ENCODE peak calls at places on chromosomes 4 and X, in ten cellular contexts. One of them, this sample, is unnamed.
A peak's percentile ranks its signal among the peaks of the same experiment; 100 is the strongest.

GRCh38 chrX:95536661-95537060 is 1148.0 kb upstream of the DIAPH2 start:
- DNase-seq in stomach: no peak
- DNase-seq in BJ: no peak
- DNase-seq in Peyer's patch: no peak
- DNase-seq in AG04450: no peak
- DNase-seq in heart right ventricle: no peak
- DNase-seq in SK-N-SH: no peak
- DNase-seq in astrocyte: no peak
- DNase-seq in GM23338: no peak
- DNase-seq in MG63: no peak
- DNase-seq in this sample: no peak

GRCh38 chr4:150664935-150665334 is 83.0 kb downstream of the MAB21L2 start:
- DNase-seq in heart right ventricle: no peak
- DNase-seq in MG63: no peak
- DNase-seq in GM23338: no peak
- DNase-seq in Peyer's patch: no peak
- DNase-seq in AG04450: no peak
- DNase-seq in stomach: no peak
- DNase-seq in astrocyte: peak; percentile 5
- DNase-seq in SK-N-SH: no peak
- DNase-seq in BJ: no peak
- DNase-seq in this sample: no peak

GRCh38 chr4:185534850-185535761 is at the start of gene PDLIM3:
- DNase-seq in SK-N-SH: peak; percentile 89
- DNase-seq in MG63: peak; percentile 31
- DNase-seq in AG04450: no peak
- DNase-seq in Peyer's patch: peak; percentile 55
- DNase-seq in GM23338: peak; percentile 87
- DNase-seq in heart right ventricle: peak; percentile 80
- DNase-seq in astrocyte: peak; percentile 29
- DNase-seq in stomach: peak; percentile 55
- DNase-seq in BJ: no peak
- DNase-seq in this sample: peak; percentile 91

GRCh38 chr4:8410641-8411271 is 29.8 kb downstream of the ACOX3 start:
- DNase-seq in MG63: peak; percentile 52
- DNase-seq in GM23338: peak; percentile 89
- DNase-seq in astrocyte: no peak
- DNase-seq in heart right ventricle: peak; percentile 68
- DNase-seq in Peyer's patch: peak; percentile 66
- DNase-seq in AG04450: no peak
- DNase-seq in stomach: peak; percentile 81
- DNase-seq in SK-N-SH: peak; percentile 88
- DNase-seq in BJ: no peak
- DNase-seq in this sample: peak; percentile 94

GRCh38 chrX:131792789-131793462 is 230.2 kb upstream of the STK26 start:
- DNase-seq in AG04450: no peak
- DNase-seq in astrocyte: peak; percentile 72
- DNase-seq in stomach: peak; percentile 89
- DNase-seq in SK-N-SH: peak; percentile 68
- DNase-seq in BJ: no peak
- DNase-seq in heart right ventricle: peak; percentile 17
- DNase-seq in MG63: no peak
- DNase-seq in Peyer's patch: peak; percentile 96
- DNase-seq in GM23338: no peak
- DNase-seq in this sample: no peak

GRCh38 chr4:10173039-10173753 is 56.6 kb upstream of the WDR1 start:
- DNase-seq in stomach: peak; percentile 36
- DNase-seq in heart right ventricle: no peak
- DNase-seq in SK-N-SH: no peak
- DNase-seq in GM23338: no peak
- DNase-seq in BJ: no peak
- DNase-seq in AG04450: no peak
- DNase-seq in MG63: no peak
- DNase-seq in astrocyte: no peak
- DNase-seq in Peyer's patch: no peak
- DNase-seq in this sample: no peak

GRCh38 chrX:39921838-39922237 is 175.9 kb downstream of the BCOR start:
- DNase-seq in BJ: no peak
- DNase-seq in stomach: no peak
- DNase-seq in MG63: no peak
- DNase-seq in GM23338: no peak
- DNase-seq in heart right ventricle: no peak
- DNase-seq in SK-N-SH: no peak
- DNase-seq in Peyer's patch: no peak
- DNase-seq in astrocyte: no peak
- DNase-seq in AG04450: no peak
- DNase-seq in this sample: no peak

GRCh38 chr4:42489095-42489494 is 91.8 kb downstream of the SHISA3 start:
- DNase-seq in BJ: no peak
- DNase-seq in Peyer's patch: no peak
- DNase-seq in SK-N-SH: no peak
- DNase-seq in heart right ventricle: no peak
- DNase-seq in astrocyte: no peak
- DNase-seq in stomach: no peak
- DNase-seq in AG04450: no peak
- DNase-seq in GM23338: peak; percentile 47
- DNase-seq in MG63: no peak
- DNase-seq in this sample: no peak

DNA sequence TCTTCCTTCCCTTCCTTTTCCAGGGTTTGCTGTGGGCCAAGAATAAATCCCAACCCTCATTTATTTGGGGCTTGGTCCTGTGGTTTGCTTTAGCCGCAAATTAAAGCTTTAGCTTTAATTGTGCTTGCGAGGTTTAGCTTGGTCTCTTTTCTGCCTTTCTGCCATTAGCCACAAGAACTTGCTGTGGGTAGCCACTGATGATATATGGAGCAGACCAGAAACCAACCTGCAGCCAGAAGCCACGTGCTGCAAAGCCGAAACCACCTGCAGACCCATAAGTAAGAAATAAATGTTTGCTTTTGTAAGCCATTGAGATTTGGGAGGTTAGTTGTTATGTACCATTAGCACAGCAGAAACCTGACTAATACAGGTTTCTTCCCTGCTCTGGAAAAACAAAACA is 89.8 kb upstream of the S100G start:
- DNase-seq in heart right ventricle: no peak
- DNase-seq in Peyer's patch: no peak
- DNase-seq in AG04450: no peak
- DNase-seq in GM23338: no peak
- DNase-seq in SK-N-SH: no peak
- DNase-seq in astrocyte: no peak
- DNase-seq in MG63: no peak
- DNase-seq in stomach: no peak
- DNase-seq in BJ: no peak
- DNase-seq in this sample: no peak
- H3K27me3 ChIP-seq in heart right ventricle: no peaks in the 10 kb centered on the region
- H3K27me3 ChIP-seq in Peyer's patch: no peaks in the 10 kb centered on the region
- H3K27me3 ChIP-seq in AG04450: no peaks in the 10 kb centered on the region
- H3K27me3 ChIP-seq in GM23338: no peaks in the 10 kb centered on the region
- H3K27me3 ChIP-seq in SK-N-SH: no peaks in the 10 kb centered on the region
- H3K27me3 ChIP-seq in astrocyte: no peaks in the 10 kb centered on the region
- H3K27me3 ChIP-seq in MG63: no peaks in the 10 kb centered on the region
- H3K27me3 ChIP-seq in stomach: no peaks in the 10 kb centered on the region
- H3K27me3 ChIP-seq in BJ: no peaks in the 10 kb centered on the region
- H3K27me3 ChIP-seq in this sample: no peaks in the 10 kb centered on the region

GRCh38 chr4:39067031-39067430 is 5.0 kb downstream of the KLHL5 start:
- DNase-seq in stomach: no peak
- DNase-seq in AG04450: no peak
- DNase-seq in BJ: no peak
- DNase-seq in SK-N-SH: no peak
- DNase-seq in Peyer's patch: no peak
- DNase-seq in MG63: no peak
- DNase-seq in astrocyte: no peak
- DNase-seq in heart right ventricle: no peak
- DNase-seq in GM23338: no peak
- DNase-seq in this sample: no peak

GRCh38 chr4:39062499-39062898 is 467 bp downstream of the KLHL5 start:
- DNase-seq in Peyer's patch: no peak
- DNase-seq in MG63: no peak
- DNase-seq in AG04450: no peak
- DNase-seq in BJ: no peak
- DNase-seq in GM23338: no peak
- DNase-seq in SK-N-SH: peak; percentile 28
- DNase-seq in heart right ventricle: no peak
- DNase-seq in stomach: no peak
- DNase-seq in astrocyte: no peak
- DNase-seq in this sample: no peak

GRCh38 chr4:39061450-39061849 is 582 bp upstream of the KLHL5 start:
- DNase-seq in Peyer's patch: no peak
- DNase-seq in astrocyte: no peak
- DNase-seq in SK-N-SH: no peak
- DNase-seq in GM23338: no peak
- DNase-seq in MG63: no peak
- DNase-seq in BJ: no peak
- DNase-seq in heart right ventricle: no peak
- DNase-seq in AG04450: no peak
- DNase-seq in stomach: no peak
- DNase-seq in this sample: no peak

GRCh38 chr4:39066371-39066770 is 4.3 kb downstream of the KLHL5 start:
- DNase-seq in BJ: no peak
- DNase-seq in GM23338: no peak
- DNase-seq in heart right ventricle: no peak
- DNase-seq in stomach: no peak
- DNase-seq in SK-N-SH: no peak
- DNase-seq in astrocyte: no peak
- DNase-seq in AG04450: no peak
- DNase-seq in Peyer's patch: no peak
- DNase-seq in MG63: no peak
- DNase-seq in this sample: no peak

DNA sequence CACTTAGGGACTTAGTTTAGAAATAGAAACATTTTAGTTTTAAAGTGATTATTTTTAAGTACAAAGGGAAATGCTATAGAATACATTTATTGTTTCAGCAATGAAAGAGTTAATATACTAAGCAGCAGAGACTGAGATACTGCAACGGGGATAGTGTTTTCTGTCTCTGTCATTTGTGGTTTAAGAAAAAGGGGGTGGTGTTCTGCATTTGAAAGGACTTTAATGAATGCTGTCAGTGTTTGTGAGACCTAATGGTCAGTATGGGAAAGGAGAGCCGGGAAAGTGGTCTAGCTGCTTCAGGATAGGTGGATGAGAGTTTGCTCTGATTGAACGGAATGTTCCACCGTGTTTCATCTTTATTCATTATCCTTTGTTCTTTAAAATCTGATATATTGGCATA is at the start of gene KLHL5:
- DNase-seq in heart right ventricle: no peak
- DNase-seq in astrocyte: peak; percentile 26
- DNase-seq in SK-N-SH: peak; percentile 52
- DNase-seq in Peyer's patch: no peak
- DNase-seq in BJ: no peak
- DNase-seq in GM23338: peak; percentile 85
- DNase-seq in stomach: no peak
- DNase-seq in AG04450: no peak
- DNase-seq in MG63: no peak
- DNase-seq in this sample: peak; percentile 29
- H3K4me3 ChIP-seq in heart right ventricle: no peak within 1 kb of the TSS
- H3K4me3 ChIP-seq in astrocyte: no peak within 1 kb of the TSS
- H3K4me3 ChIP-seq in SK-N-SH: peak within 1 kb of the TSS; percentile 42
- H3K4me3 ChIP-seq in Peyer's patch: no peak within 1 kb of the TSS
- H3K4me3 ChIP-seq in BJ: no peak within 1 kb of the TSS
- H3K4me3 ChIP-seq in GM23338: peak within 1 kb of the TSS; percentile 23
- H3K4me3 ChIP-seq in stomach: no peak within 1 kb of the TSS
- H3K4me3 ChIP-seq in AG04450: no peak within 1 kb of the TSS
- H3K4me3 ChIP-seq in MG63: no peak within 1 kb of the TSS
- H3K4me3 ChIP-seq in this sample: no peak within 1 kb of the TSS

DNA sequence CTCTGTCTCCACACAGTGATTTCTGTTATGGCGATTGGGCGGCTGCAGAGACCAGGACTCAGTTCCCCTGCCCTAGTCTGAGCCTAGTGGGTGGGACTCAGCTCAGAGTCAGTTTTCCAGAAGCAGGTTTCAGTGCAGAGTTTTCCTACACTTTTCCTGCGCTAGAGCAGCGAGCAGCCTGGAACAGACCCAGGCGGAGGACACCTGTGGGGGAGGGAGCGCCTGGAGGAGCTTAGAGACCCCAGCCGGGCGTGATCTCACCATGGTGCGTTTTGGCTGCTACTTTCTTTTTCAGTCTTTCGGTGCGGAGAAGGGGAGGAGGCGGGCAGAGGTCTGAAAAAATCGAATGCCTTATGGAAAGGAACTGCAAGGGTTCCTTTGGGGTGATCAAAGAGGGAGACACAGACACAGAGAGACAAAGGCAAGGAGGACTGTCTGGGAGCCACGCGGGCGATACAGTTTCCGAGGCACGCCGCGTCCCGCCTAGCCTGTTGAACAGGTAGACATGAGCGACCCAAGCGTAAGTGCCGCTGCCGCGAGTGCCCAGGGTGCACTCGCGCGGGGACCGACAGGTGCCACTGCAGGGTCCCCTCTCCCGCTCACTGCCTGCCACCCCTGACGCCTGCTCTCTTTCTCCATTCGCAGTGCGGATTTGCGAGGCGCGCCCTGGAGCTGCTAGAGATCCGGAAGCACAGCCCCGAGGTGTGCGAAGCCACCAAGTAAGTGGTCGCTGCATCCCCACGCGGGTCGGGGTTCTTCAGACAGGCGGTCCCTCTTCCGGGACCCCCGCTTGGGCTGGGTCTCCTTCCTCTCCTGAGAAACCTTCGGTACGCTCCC is at the start of gene GUCY1A1:
- DNase-seq in BJ: no peak
- DNase-seq in MG63: peak; percentile 7
- DNase-seq in stomach: peak; percentile 26
- DNase-seq in astrocyte: peak; percentile 6
- DNase-seq in GM23338: peak; percentile 81
- DNase-seq in SK-N-SH: peak; percentile 75
- DNase-seq in heart right ventricle: peak; percentile 43
- DNase-seq in AG04450: no peak
- DNase-seq in Peyer's patch: peak; percentile 52
- DNase-seq in this sample: peak; percentile 63
- H3K27me3 ChIP-seq in BJ: peaks cover 8% of the 10 kb centered on the region
- H3K27me3 ChIP-seq in MG63: peaks cover 11% of the 10 kb centered on the region
- H3K27me3 ChIP-seq in stomach: peaks cover 24% of the 10 kb centered on the region
- H3K27me3 ChIP-seq in astrocyte: peaks cover 34% of the 10 kb centered on the region
- H3K27me3 ChIP-seq in GM23338: peaks cover 91% of the 10 kb centered on the region
- H3K27me3 ChIP-seq in SK-N-SH: peaks cover 33% of the 10 kb centered on the region
- H3K27me3 ChIP-seq in heart right ventricle: no peaks in the 10 kb centered on the region
- H3K27me3 ChIP-seq in AG04450: peaks cover 11% of the 10 kb centered on the region
- H3K27me3 ChIP-seq in Peyer's patch: no peaks in the 10 kb centered on the region
- H3K27me3 ChIP-seq in this sample: peaks cover 79% of the 10 kb centered on the region

GRCh38 chr4:53763813-53764597 is 172.7 kb upstream of the LNX1 start:
- DNase-seq in BJ: peak; percentile 75
- DNase-seq in stomach: no peak
- DNase-seq in SK-N-SH: peak; percentile 41
- DNase-seq in heart right ventricle: no peak
- DNase-seq in MG63: peak; percentile 58
- DNase-seq in AG04450: peak; percentile 68
- DNase-seq in astrocyte: peak; percentile 93
- DNase-seq in GM23338: no peak
- DNase-seq in Peyer's patch: no peak
- DNase-seq in this sample: no peak
- H3K4me3 ChIP-seq in BJ: no peak overlapping the region
- H3K4me3 ChIP-seq in stomach: no peak overlapping the region
- H3K4me3 ChIP-seq in SK-N-SH: no peak overlapping the region
- H3K4me3 ChIP-seq in heart right ventricle: no peak overlapping the region
- H3K4me3 ChIP-seq in MG63: no peak overlapping the region
- H3K4me3 ChIP-seq in AG04450: peak overlapping the region; percentile 11
- H3K4me3 ChIP-seq in astrocyte: no peak overlapping the region
- H3K4me3 ChIP-seq in GM23338: no peak overlapping the region
- H3K4me3 ChIP-seq in Peyer's patch: no peak overlapping the region
- H3K4me3 ChIP-seq in this sample: no peak overlapping the region